ENCODE peak calls at places on chromosomes 7 and 10, in four cellular contexts. L is H9, V is GM12878, U is astrocyte. Q is an unnamed sample.

GRCh38 chr10:108375691-108376090 is 1211.2 kb upstream of the SORCS1 start:
- DNase-seq in U (peak), V (no peak), L (no peak), Q (no peak)

GRCh38 chr10:22539579-22540160 is 174.7 kb downstream of the PIP4K2A start:
- DNase-seq in L (no peak), V (no peak), U (no peak), Q (no peak)

GRCh38 chr7:103011650-103012049 is 62.9 kb downstream of the FBXL13 start:
- DNase-seq in U (peak), L (no peak), V (no peak), Q (no peak)

GRCh38 chr7:129076886-129077285 is 22.0 kb upstream of the TNPO3 start:
- DNase-seq in U (no peak), V (no peak), L (no peak), Q (no peak)

GRCh38 chr10:102645741-102646609 is 1.7 kb downstream of the TRIM8 start:
- DNase-seq in U (peak), L (no peak), V (peak), Q (peak)

GRCh38 chr10:131638481-131639278 is 262.1 kb upstream of the PPP2R2D start:
- DNase-seq in U (no peak), V (no peak), L (no peak), Q (no peak)

GRCh38 chr7:39054731-39055130 is 77.0 kb downstream of the POU6F2 start:
- DNase-seq in V (no peak), U (no peak), L (no peak), Q (no peak)

GRCh38 chr10:131249957-131250347 is 61.6 kb downstream of the TCERG1L start:
- DNase-seq in L (no peak), V (no peak), U (no peak), Q (no peak)

GRCh38 chr10:116888380-116889055 is 39.2 kb downstream of the ENO4 start:
- DNase-seq in L (peak), V (no peak), U (peak), Q (peak)

GRCh38 chr7:12386237-12386839 is 17.3 kb downstream of the VWDE start:
- DNase-seq in L (no peak), U (no peak), V (no peak), Q (no peak)

GRCh38 chr10:13483073-13483472 is 45.7 kb downstream of the BEND7 start:
- DNase-seq in V (peak), U (no peak), L (no peak), Q (no peak)

GRCh38 chr10:15543994-15544393 is 172.9 kb upstream of the FAM171A1 start:
- DNase-seq in V (no peak), U (no peak), L (no peak), Q (no peak)

GRCh38 chr7:48438196-48438595 is 266.9 kb downstream of the ABCA13 start:
- DNase-seq in L (no peak), V (no peak), U (no peak), Q (peak)

GRCh38 chr7:20793258-20793657 is 6.6 kb upstream of the SP8 start:
- DNase-seq in U (no peak), L (no peak), V (no peak), Q (no peak)
- H3K9ac ChIP-seq in U (no peak), L (no peak), V (no peak), Q (no peak)

GRCh38 chr7:157519246-157519645 is 182.4 kb downstream of the DNAJB6 start:
- DNase-seq in L (no peak), V (no peak), U (no peak), Q (no peak)
- H3K27ac ChIP-seq in L (no peak), V (no peak), U (no peak), Q (no peak)

GRCh38 chr7:6130007-6130587 is 98.9 kb downstream of the ANKRD61 start:
- DNase-seq in V (no peak), L (no peak), U (no peak), Q (no peak)
- H3K9ac ChIP-seq in V (no peak), L (no peak), U (no peak), Q (no peak)

GRCh38 chr10:819326-819725 is 112.2 kb downstream of the LARP4B start:
- DNase-seq in U (peak), L (no peak), V (no peak), Q (peak)
- H3K27ac ChIP-seq in U (peak), L (no peak), V (peak), Q (no peak)

DNA sequence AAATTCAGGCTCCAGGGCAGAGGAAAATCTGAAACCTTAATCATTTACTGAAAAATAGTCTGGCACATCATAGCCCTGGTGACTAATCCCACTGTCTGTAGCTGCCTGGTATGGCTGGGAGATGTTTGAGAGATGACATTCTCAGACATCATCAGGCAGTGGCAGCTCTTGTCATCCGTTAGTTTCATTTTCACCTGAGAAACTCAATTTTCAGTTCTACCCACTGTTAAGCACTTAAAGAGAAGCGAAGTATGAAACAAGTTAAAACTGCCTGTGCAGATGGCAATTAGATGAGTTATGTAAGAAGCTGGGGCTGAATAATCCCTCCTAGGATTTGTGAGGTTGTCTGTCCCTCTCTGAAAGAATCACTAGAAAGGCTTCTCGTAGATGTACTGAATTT is 150.2 kb downstream of the NSUN6 start:
- DNase-seq in L (no peak), U (peak), V (peak), Q (no peak)
- H3K9ac ChIP-seq in L (no peak), U (no peak), V (no peak), Q (no peak)

GRCh38 chr10:124791378-124792348 is at the start of gene EEF1AKMT2:
- DNase-seq in L (peak), U (peak), V (peak), Q (peak)
- H3K27ac ChIP-seq in L (peak), U (peak), V (peak), Q (peak)

GRCh38 chr10:99927719-99928280 is 81.9 kb downstream of the DNMBP start:
- DNase-seq in L (no peak), V (no peak), U (no peak), Q (no peak)
- H3K9ac ChIP-seq in L (no peak), V (no peak), U (peak), Q (no peak)

Q was measured in trophoblast cell.